ENCODE peak calls at places on chromosomes 11 and 22, in five cellular contexts. B, Q, Z, Y and K are unnamed samples.

GRCh38 chr22:45203150-45203974 is 37.3 kb downstream of the KIAA0930 start:
- DNase-seq in B (no peak), Z (no peak), Q (no peak), Y (no peak), K (no peak)

GRCh38 chr22:49566693-49567092 is 261.0 kb downstream of the BRD1 start:
- DNase-seq in Z (no peak), Q (no peak), Y (no peak), B (no peak), K (no peak)

GRCh38 chr11:128157423-128158298 is 429.7 kb downstream of the ETS1 start:
- DNase-seq in B (peak; percentile 74), Y (peak; percentile 56), Q (peak; percentile 57), Z (peak; percentile 72), K (no peak)

GRCh38 chr22:41480397-41480735 is 11.4 kb downstream of the ACO2 start:
- DNase-seq in Y (no peak), Q (no peak), B (no peak), Z (no peak), K (no peak)

GRCh38 chr11:47488111-47488510 is 39.2 kb upstream of the RAPSN start:
- DNase-seq in Y (no peak), Z (no peak), B (no peak), Q (no peak), K (no peak)

GRCh38 chr22:45317551-45318167 is 7.9 kb downstream of the FAM118A start:
- DNase-seq in B (peak; percentile 28), Q (no peak), Y (peak; percentile 70), Z (no peak), K (peak; percentile 54)

GRCh38 chr11:93216511-93217121 is 18.8 kb upstream of the SLC36A4 start:
- DNase-seq in Y (peak; percentile 27), B (no peak), Q (no peak), Z (no peak), K (no peak)

GRCh38 chr11:59112494-59112893 is 5.5 kb downstream of the FAM111B start:
- DNase-seq in Y (no peak), Q (no peak), Z (no peak), B (no peak), K (no peak)

GRCh38 chr22:50672471-50673230 is at the start of gene SHANK3:
- DNase-seq in B (no peak), Z (no peak), Y (peak; percentile 48), Q (peak; percentile 8), K (no peak)

GRCh38 chr22:50674127-50674493 is 1.5 kb downstream of the SHANK3 start:
- DNase-seq in Y (peak; percentile 85), Q (no peak), Z (no peak), B (no peak), K (no peak)

GRCh38 chr22:50674606-50675552 is 2.3 kb downstream of the SHANK3 start:
- DNase-seq in Q (peak; percentile 67), Z (peak; percentile 61), Y (peak; percentile 97), B (peak; percentile 50), K (peak; percentile 90)

GRCh38 chr22:50672041-50672440 is 582 bp upstream of the SHANK3 start:
- DNase-seq in B (no peak), Q (peak; percentile 3), Y (no peak), Z (no peak), K (no peak)

DNA sequence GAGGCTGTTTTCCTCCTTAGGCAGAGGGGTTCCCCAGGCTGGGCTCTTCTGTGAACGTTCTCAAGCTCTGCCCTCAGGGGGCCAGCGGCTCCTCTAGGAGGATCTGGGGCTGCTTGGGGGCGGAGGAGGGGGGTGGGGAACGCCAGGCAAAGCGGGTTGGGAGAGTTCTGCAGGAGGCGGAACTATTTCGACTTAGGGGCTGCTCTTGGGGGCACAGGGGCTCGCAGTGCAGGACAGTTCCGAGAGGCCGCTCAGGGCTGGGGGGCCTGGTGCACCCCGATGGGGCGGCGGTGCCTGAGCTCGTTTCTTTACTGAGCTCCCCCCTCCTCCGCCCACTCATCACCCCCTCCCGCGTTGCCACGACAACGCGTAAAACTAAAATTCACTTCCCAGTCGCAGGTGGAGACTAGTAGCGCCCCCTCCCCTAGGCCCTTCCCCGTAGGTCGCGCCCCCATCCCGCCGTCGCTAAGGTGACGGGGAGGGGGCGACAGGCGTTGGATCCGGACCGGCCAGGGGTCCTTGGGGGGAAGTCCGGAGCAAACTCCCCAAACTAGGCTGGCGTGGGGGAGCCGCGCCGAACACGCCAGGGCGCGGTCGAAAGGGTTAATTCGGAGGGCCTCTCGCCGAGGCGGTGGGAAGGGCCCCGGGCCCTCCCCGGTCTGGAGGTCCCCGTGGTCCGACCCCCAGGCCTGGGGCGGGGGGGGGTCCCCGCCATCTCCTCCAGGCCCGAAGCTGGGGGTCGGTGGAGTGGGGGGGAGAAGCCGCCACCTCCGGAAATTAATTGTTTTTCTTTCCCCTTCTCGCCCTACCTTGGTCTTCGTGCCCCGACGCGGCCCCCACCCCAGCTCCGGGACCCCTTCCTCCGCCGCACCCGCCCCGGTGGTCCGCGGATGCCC is 856 bp downstream of the SHANK3 start:
- DNase-seq in Q (peak; percentile 24), Y (peak; percentile 62), B (no peak), Z (no peak), K (peak; percentile 65)
- H3K4me3 ChIP-seq in Q (no peak overlapping the region), Y (peak overlapping the region; percentile 34), B (peak overlapping the region; percentile 58), Z (peak overlapping the region; percentile 9), K (peak overlapping the region; percentile 51)

GRCh38 chr11:68589817-68590216 is 94.5 kb upstream of the GAL start:
- DNase-seq in Q (no peak), Z (no peak), Y (no peak), B (no peak), K (no peak)
- TF ChIP-seq MAX in Q (no peak), Z (no peak), Y (no peak), B (no peak), K (no peak)

DNA sequence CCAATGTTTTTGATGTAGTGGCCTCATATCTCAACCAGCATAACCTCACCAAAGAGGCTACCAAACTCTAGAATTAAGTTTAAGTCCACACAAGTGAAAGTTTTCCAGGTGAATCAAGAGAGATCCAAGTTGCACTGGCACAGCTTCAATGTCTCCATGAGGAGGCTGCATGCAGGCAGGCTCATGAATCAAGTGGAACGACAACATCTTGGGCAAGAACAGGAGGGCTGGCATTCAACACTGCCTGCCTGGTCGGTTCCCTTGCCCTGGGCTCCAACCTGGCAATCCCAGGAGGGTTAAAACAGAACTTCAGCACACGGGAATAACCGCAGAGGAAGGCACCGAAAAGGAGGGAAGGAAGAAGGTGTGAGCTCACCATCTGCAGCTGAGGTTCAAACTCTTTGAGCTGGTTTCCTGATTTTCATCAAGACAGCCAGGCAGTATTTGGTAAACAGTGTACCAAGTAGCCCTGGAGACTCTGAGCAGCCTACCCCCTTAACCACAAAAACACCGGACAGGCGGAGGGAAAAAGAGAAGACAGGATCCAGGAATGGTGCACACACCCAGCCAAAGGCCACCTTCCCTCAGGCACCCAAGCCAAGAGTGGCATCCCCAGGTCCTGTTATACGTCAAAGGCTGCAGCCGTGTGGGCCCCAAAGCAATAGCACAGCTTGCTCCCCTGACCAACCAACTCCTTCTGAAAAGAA is 1.4 kb downstream of the PACSIN2 start:
- DNase-seq in Z (no peak), B (no peak), Q (no peak), Y (no peak), K (no peak)
- H3K4me3 ChIP-seq in Z (peak overlapping the region; percentile 84), B (peak overlapping the region; percentile 92), Q (peak overlapping the region; percentile 71), Y (peak overlapping the region; percentile 66), K (peak overlapping the region; percentile 86)

GRCh38 chr22:42688241-42688913 is 32.3 kb downstream of the A4GALT start:
- DNase-seq in Z (no peak), B (peak; percentile 65), Y (peak; percentile 45), Q (peak; percentile 37), K (no peak)
- TF ChIP-seq MAX in Z (no peak), B (no peak), Y (no peak), Q (no peak), K (no peak)

GRCh38 chr22:19892249-19892879 is 37.7 kb upstream of the GNB1L start:
- DNase-seq in B (no peak), Z (no peak), Q (peak; percentile 85), Y (peak; percentile 79), K (no peak)
- H3K4me3 ChIP-seq in B (no peak overlapping the region), Z (no peak overlapping the region), Q (no peak overlapping the region), Y (no peak overlapping the region), K (no peak overlapping the region)

GRCh38 chr22:29129644-29130201 is 56.9 kb downstream of the KREMEN1 start:
- DNase-seq in Z (no peak), Y (no peak), B (no peak), Q (no peak), K (no peak)
- TF ChIP-seq MAX in Z (no peak), Y (no peak), B (no peak), Q (no peak), K (no peak)

DNA sequence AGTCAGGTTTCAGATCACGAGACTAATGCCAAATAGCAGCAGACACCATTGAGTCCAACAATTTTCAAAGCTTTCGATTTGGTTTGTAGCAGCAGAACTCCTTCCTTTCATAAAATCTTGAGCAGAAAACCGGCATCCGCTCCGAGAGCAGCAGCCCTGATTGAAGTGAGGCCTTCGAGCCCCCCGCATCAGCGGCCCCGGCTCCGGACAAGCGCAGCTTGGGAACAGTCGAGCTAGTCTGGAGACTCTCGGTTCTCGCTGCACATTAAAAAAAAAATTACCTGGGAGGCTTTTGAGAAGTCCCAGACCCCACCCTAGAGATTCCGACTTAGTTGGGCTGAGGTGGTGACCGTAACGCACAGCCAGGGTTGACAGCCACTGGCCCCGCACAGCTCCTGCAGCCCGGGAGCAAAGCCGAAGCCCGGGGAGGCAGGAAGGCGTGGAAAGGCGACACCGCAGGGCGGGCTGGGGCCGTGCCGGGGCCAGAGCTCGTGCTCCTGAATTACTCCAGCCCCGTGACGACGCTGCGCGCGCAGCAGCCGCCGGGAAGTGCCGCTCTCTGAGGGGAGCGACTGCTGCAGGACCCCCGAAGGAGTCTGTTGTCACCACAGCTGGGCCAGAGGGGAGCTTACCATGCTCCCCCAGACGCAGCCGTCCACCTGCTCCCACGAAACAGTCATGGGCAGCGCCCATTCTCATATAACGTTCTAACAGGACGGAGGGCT is 57.8 kb downstream of the SPATA19 start:
- DNase-seq in Y (no peak), B (no peak), Z (no peak), Q (no peak), K (no peak)
- H3K4me3 ChIP-seq in Y (no peak overlapping the region), B (no peak overlapping the region), Z (no peak overlapping the region), Q (no peak overlapping the region), K (peak overlapping the region; percentile 33)

DNA sequence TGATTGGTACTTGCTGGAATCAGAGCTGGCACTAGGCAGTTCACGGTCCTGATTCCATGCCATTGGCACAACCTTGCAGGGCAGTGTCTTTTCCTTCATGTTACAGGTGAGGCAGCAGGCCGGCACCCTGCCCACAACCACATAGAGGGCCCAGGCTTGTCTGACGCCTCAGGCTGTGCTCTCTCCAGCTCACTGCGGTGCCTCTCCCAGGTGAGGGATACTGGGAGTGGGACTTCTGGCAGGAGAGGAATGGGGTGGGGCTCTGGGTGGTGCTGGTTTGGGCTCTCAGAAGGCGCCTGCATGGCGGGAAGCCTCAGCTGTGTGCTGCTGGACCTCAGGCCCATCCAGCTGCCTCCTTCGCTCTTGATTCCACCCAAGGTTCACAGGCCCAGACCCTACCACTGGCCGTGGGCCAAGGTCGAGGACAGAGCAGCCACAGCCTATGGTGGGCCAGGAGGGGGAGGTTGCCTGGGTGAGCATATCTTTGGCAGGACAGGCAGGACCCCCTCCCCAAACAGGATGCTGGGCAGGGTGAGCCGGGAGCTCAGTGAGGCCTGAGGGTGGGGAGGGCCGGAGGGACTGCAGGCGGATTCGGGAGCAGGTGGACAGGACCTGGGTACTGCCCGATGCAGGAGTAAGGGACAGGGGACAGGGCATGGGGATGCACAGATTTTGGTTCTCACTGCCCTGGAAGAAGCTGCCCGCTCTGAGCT is 7.0 kb upstream of the MPPED1 start:
- DNase-seq in Q (no peak), B (no peak), Y (no peak), Z (no peak), K (no peak)
- TF ChIP-seq MAX in Q (no peak), B (no peak), Y (no peak), Z (no peak), K (no peak)

DNA sequence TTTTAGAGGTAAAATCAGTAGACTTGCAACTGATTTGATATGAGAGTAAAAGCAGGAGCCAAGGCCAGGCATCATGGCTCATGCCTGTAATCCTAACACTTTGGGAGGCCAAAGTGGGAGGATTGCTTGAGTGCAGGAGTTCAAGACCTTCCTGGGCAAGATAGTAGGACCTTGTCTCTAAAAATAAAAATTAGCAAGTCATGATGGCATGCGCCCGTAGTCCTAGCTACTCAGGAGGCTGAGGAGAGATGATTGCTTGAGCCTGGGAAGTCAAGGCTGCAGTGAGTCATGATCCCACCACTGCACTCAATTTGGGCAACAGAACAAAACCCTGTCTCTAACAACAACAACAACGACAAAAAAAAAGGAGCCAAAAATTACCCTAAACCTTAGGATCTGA is 13.5 kb downstream of the SGSM3 start:
- DNase-seq in Z (no peak), B (no peak), Y (no peak), Q (no peak), K (no peak)
- H3K4me3 ChIP-seq in Z (no peak overlapping the region), B (no peak overlapping the region), Y (no peak overlapping the region), Q (no peak overlapping the region), K (no peak overlapping the region)